ENCODE peak calls at places on chromosomes 13 and 19, in nine cellular contexts. S is SJSA1, E is uterus, Q is fibroblast of lung, A is HL-60, R is colonic mucosa, L is tibial nerve, K is dorsolateral prefrontal cortex, T is breast epithelium. W is an unnamed sample.

GRCh38 chr13:22017226-22017625 is 346.4 kb downstream of the FGF9 start:
- DNase-seq in S (no peak), E (no peak), Q (no peak), A (peak), R (no peak), L (no peak), K (no peak), T (no peak), W (no peak)

GRCh38 chr19:11159598-11160001 is 4.0 kb upstream of the SPC24 start:
- DNase-seq in S (no peak), E (peak), Q (peak), A (no peak), R (no peak), L (peak), K (no peak), T (no peak), W (no peak)

GRCh38 chr13:55569082-55569481 is 1571.6 kb upstream of the PRR20A start:
- DNase-seq in S (no peak), E (no peak), Q (no peak), A (no peak), R (no peak), L (no peak), K (no peak), T (no peak), W (no peak)

GRCh38 chr19:39967561-39967960 is 3.4 kb upstream of the PSMC4 start:
- DNase-seq in S (no peak), E (no peak), Q (no peak), A (no peak), R (peak), L (no peak), K (no peak), T (no peak), W (no peak)

GRCh38 chr13:34913040-34913439 is 29.0 kb upstream of the NBEA start:
- DNase-seq in S (no peak), E (no peak), Q (peak), A (peak), R (no peak), L (no peak), K (no peak), T (no peak), W (no peak)

GRCh38 chr19:15294591-15294990 is 37.7 kb downstream of the BRD4 start:
- DNase-seq in S (no peak), E (no peak), Q (no peak), A (no peak), R (no peak), L (no peak), K (no peak), T (no peak), W (no peak)

GRCh38 chr19:5141278-5141925 is 172.5 kb downstream of the KDM4B start:
- DNase-seq in S (no peak), E (no peak), Q (no peak), A (no peak), R (no peak), L (no peak), K (no peak), T (no peak), W (peak)

GRCh38 chr13:83150616-83151307 is 731.5 kb downstream of the SLITRK1 start:
- DNase-seq in S (no peak), E (no peak), Q (peak), A (no peak), R (no peak), L (no peak), K (no peak), T (no peak), W (no peak)

GRCh38 chr19:28393574-28394336 is 819.2 kb downstream of the UQCRFS1 start:
- DNase-seq in S (no peak), E (no peak), Q (no peak), A (peak), R (no peak), L (no peak), K (no peak), T (no peak), W (no peak)

GRCh38 chr13:106917024-106917491 is 349.1 kb upstream of the ARGLU1 start:
- DNase-seq in S (no peak), E (no peak), Q (no peak), A (no peak), R (no peak), L (no peak), K (no peak), T (no peak), W (no peak)

GRCh38 chr19:13850910-13851753 is 25.8 kb upstream of the NANOS3 start:
- DNase-seq in S (peak), E (peak), Q (peak), A (no peak), R (peak), L (peak), K (no peak), T (peak), W (peak)

DNA sequence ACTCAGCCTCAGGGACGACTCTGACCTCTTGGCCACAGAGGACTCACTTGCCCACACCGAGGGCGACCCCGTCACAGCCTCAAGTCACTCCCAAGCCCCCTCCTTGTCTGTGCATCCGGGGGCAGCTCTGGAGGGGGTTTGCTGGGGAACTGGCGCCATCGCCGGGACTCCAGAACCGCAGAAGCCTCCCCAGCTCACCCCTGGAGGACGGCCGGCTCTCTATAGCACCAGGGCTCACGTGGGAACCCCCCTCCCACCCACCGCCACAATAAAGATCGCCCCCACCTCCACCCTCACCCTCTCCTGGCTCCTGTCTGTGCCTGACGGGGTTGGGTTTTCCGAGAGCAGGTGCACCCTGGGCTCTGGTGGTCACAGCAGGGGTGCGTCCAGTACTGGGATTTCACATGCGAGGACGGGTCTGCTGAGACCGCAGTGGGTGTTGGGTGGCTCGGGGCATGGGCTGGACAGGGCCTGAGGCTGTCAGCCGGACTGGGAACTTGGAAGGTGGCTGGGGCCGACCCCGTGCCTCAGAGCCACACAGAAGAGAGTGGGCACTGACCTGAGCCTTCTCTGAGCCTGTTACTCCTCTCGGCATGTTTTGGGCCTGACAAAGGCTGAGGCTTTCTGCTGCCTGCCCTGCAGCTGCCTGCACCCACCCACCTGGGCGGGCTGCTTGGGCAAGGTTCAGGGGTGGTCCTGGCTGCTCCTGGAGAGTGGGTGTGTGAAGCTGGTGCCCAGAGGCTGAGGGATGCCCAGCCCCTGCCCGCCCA is 6.3 kb upstream of the HCN2 start:
- DNase-seq in S (no peak), E (no peak), Q (no peak), A (no peak), R (no peak), L (no peak), K (no peak), T (no peak), W (no peak)
- H3K27ac ChIP-seq in S (no peak), E (no peak), Q (no peak), A (no peak), R (no peak), L (no peak), K (no peak), T (no peak), W (no peak)

DNA sequence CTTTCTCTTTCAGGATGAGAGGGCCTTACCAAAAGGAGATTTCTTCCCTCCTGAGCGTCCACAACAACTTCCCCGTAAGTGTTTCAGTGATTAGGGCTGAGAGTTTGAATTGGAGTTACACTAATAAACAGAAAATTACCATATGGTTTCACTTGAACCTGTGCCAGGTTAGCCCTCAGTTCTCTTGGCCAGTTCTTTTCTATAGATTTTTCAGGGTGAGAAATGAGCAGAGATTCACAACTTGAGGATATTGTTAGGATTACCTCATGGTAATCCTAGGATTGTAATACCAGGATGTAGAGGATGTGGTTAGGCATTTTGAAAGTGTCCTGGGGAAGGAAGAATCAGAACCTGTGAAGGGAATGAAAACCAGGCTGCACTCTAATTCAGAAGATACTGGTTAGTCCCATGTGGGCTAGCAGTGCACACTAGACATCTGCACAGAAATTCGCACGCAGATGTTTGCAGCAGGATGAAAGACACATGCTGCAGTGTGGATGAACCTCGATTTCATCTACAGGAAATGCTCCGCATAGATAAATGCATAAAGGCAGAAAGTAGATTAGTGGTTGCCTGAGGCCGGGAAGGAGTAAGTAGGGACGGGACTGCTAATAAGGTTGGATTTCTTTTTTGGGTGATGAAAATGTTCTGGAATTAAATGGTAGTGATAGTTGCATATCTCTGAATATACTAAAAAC is 24.1 kb downstream of the HNRNPM start:
- DNase-seq in S (no peak), E (no peak), Q (peak), A (no peak), R (no peak), L (no peak), K (no peak), T (no peak), W (no peak)
- H3K27ac ChIP-seq in S (peak), E (no peak), Q (no peak), A (no peak), R (no peak), L (no peak), K (no peak), T (no peak), W (no peak)

GRCh38 chr19:3985643-3986259 is 488 bp upstream of the EEF2 start:
- DNase-seq in S (no peak), E (no peak), Q (no peak), A (no peak), R (no peak), L (no peak), K (no peak), T (no peak), W (no peak)

GRCh38 chr19:3984584-3984907 is 717 bp downstream of the EEF2 start:
- DNase-seq in S (no peak), E (no peak), Q (no peak), A (no peak), R (no peak), L (no peak), K (no peak), T (no peak), W (no peak)

GRCh38 chr19:3987619-3988371 is 2.5 kb upstream of the EEF2 start:
- DNase-seq in S (peak), E (peak), Q (peak), A (peak), R (peak), L (peak), K (peak), T (peak), W (peak)

GRCh38 chr19:3984908-3985642 is at the start of gene EEF2:
- DNase-seq in S (peak), E (peak), Q (peak), A (peak), R (peak), L (peak), K (peak), T (peak), W (peak)

GRCh38 chr19:3986260-3987041 is 1.2 kb upstream of the EEF2 start:
- DNase-seq in S (no peak), E (no peak), Q (peak), A (peak), R (peak), L (peak), K (no peak), T (no peak), W (peak)
- H3K27ac ChIP-seq in S (no peak), E (peak), Q (no peak), A (peak), R (peak), L (peak), K (peak), T (peak), W (peak)

DNA sequence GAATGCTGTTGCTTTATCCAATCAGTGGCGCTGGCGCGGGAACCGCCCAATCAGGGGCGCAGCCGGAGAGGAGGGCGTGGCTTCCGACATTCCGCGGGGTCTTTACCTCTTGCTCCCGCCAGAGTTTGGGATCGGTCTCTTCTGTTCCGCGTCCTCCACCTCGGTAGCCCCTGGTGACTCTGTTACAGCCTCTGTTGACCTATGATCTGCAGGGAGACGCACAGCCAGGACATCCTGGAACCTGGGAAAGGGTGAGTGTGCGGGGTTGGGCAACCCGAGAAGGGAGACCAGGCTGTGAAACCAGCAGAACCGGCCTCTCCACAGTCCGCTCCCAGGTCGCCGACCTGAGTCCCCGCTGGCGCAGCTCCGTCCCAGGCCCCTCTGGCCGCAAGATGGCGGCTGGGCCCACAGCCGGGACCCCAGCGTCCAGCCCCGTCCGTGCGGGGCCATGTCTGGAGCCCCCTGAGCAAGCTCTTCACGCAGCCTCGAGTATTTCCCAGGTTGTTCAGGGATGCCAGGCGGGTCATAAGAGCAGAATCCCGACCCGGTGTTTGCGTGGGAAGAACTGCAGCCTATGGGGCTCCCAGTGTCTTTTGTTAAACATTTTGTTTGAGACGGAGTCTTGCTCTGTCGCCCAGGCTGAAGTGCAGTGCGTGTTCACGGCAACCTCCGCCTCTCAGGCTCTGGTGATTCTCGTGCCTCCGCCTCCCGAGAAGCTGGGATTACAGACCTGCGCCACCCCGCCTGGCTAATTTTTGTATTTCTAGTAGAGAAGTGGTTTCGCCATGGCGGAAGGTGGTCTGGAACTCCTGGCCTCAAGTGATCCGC is 4.4 kb upstream of the ZNF681 start:
- DNase-seq in S (peak), E (peak), Q (peak), A (no peak), R (peak), L (no peak), K (peak), T (peak), W (peak)
- H3K27ac ChIP-seq in S (no peak), E (peak), Q (no peak), A (no peak), R (peak), L (peak), K (no peak), T (peak), W (peak)

DNA sequence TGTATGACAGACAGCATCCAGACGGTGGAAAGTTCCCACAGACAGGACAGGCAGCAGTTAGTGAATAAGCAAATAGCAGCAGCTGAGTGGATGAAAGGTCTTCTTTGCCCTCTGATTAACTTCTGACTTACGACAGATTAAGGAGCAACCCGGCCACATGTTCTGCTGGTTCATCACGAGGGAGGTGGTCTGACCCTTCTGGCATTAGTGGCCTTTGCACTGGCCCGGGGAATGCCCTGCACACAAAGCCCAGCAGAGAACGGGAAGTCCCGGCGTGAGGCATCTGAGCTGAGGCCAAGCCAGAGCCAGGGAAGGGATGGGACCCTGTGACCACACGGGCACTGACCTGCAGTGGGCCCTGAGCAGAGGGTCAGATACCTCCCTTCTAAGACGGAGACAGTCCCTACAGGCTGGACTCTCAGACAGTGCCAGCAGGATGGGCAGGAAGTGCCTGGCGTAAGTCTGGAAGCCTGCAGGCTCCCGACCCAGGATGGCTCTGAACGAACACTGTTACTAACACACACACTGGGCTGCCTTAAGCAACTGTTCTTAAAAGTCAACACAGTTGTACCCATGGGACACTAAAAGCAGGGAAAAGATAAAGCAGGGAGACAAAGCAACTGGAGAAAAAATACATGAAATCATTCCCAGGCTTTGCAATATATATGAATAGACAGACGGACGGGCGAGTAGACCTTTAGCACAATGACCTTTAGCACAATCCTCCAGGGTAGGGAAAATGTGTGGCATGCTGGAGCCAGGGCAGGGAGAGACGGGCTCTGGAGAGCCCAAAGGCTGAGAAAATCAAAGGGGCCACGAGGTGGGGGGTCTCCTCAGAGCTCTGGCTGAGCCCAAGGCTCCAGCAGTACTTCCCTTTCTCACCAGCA is 6.3 kb downstream of the C19orf12 start:
- DNase-seq in S (no peak), E (no peak), Q (no peak), A (no peak), R (peak), L (no peak), K (peak), T (no peak), W (no peak)
- H3K27ac ChIP-seq in S (no peak), E (no peak), Q (no peak), A (no peak), R (peak), L (peak), K (no peak), T (no peak), W (no peak)

GRCh38 chr13:42574435-42575311 is 721 bp downstream of the TNFSF11 start:
- DNase-seq in S (no peak), E (no peak), Q (no peak), A (no peak), R (no peak), L (no peak), K (no peak), T (no peak), W (no peak)
- H3K27ac ChIP-seq in S (no peak), E (no peak), Q (no peak), A (no peak), R (no peak), L (no peak), K (no peak), T (no peak), W (no peak)

GRCh38 chr19:46731007-46731501 is 14.1 kb upstream of the PRKD2 start:
- DNase-seq in S (peak), E (no peak), Q (peak), A (peak), R (no peak), L (no peak), K (no peak), T (no peak), W (peak)
- H3K27ac ChIP-seq in S (peak), E (no peak), Q (peak), A (no peak), R (no peak), L (no peak), K (no peak), T (no peak), W (no peak)

GRCh38 chr13:51221674-51222509 is at the start of gene FAM124A:
- DNase-seq in S (no peak), E (peak), Q (peak), A (peak), R (peak), L (peak), K (no peak), T (no peak), W (peak)

GRCh38 chr13:51221108-51221507 is 1.1 kb upstream of the FAM124A start:
- DNase-seq in S (no peak), E (no peak), Q (no peak), A (no peak), R (no peak), L (no peak), K (no peak), T (no peak), W (no peak)

GRCh38 chr13:51220706-51221105 is 1.5 kb upstream of the FAM124A start:
- DNase-seq in S (no peak), E (no peak), Q (no peak), A (no peak), R (no peak), L (no peak), K (no peak), T (no peak), W (no peak)

GRCh38 chr13:51223284-51224270 is 1.4 kb downstream of the FAM124A start:
- DNase-seq in S (no peak), E (no peak), Q (no peak), A (no peak), R (no peak), L (peak), K (peak), T (no peak), W (no peak)

GRCh38 chr13:51222510-51223283 is 499 bp downstream of the FAM124A start:
- DNase-seq in S (no peak), E (no peak), Q (no peak), A (no peak), R (no peak), L (peak), K (no peak), T (no peak), W (no peak)
- H3K27ac ChIP-seq in S (no peak), E (peak), Q (no peak), A (no peak), R (no peak), L (peak), K (peak), T (peak), W (no peak)

DNA sequence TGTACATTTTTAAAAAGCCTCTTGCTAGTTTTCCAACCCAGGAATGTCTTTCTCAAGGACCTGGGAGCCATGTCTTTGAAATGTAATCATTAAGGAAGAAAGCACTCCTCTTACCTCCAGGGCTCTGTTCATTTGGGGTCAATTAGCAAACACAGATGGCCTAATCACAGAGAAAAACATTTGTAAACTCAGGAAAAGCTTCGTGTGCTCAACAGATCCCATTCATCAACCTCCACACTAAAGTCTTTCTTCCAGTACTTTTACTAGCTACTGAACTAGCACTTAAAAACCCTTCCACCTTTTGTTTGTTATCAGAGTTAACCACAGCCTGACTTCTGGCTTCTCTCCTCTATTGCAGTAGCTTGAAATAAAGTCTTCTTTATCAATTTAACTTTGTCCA is 441.4 kb downstream of the PCDH20 start:
- DNase-seq in S (no peak), E (no peak), Q (no peak), A (no peak), R (no peak), L (no peak), K (no peak), T (no peak), W (no peak)
- H3K27ac ChIP-seq in S (no peak), E (no peak), Q (no peak), A (no peak), R (no peak), L (no peak), K (no peak), T (no peak), W (no peak)

GRCh38 chr13:51416107-51416506 is 36.7 kb downstream of the INTS6 start:
- DNase-seq in S (no peak), E (no peak), Q (no peak), A (no peak), R (no peak), L (no peak), K (no peak), T (no peak), W (no peak)
- H3K27ac ChIP-seq in S (no peak), E (no peak), Q (no peak), A (no peak), R (no peak), L (no peak), K (no peak), T (no peak), W (no peak)